ENCODE peak calls at places on chromosomes 6 and 20, in eight cellular contexts. O is lower lobe of right lung, D is GM12865, H is tibial artery, E is Peyer's patch, T is GM13976, V is mesothelial cell of epicardium, U is HFFc6. A is an unnamed sample.

GRCh38 chr6:165308926-165309731 is at the start of gene C6orf118:
- DNase-seq in O (peak), D (no peak), H (no peak), E (no peak), T (no peak), V (peak), U (no peak), A (no peak)

GRCh38 chr20:46139243-46139889 is 21.3 kb downstream of the CD40 start:
- DNase-seq in O (no peak), D (no peak), H (no peak), E (no peak), T (no peak), V (no peak), U (no peak), A (no peak)

GRCh38 chr6:42729731-42730130 is 7.3 kb upstream of the PRPH2 start:
- DNase-seq in O (no peak), D (no peak), H (no peak), E (no peak), T (no peak), V (no peak), U (peak), A (no peak)

GRCh38 chr20:59365611-59366284 is 65.3 kb downstream of the EDN3 start:
- DNase-seq in O (no peak), D (no peak), H (no peak), E (no peak), T (no peak), V (no peak), U (no peak), A (no peak)

GRCh38 chr6:166747644-166748595 is 120.9 kb upstream of the RPS6KA2 start:
- DNase-seq in O (no peak), D (no peak), H (no peak), E (no peak), T (no peak), V (no peak), U (no peak), A (no peak)

GRCh38 chr6:110528051-110528929 is 51.9 kb upstream of the SLC22A16 start:
- DNase-seq in O (no peak), D (peak), H (peak), E (no peak), T (peak), V (no peak), U (peak), A (no peak)

GRCh38 chr20:53097371-53097770 is 125.2 kb downstream of the TSHZ2 start:
- DNase-seq in O (no peak), D (no peak), H (peak), E (no peak), T (no peak), V (no peak), U (no peak), A (no peak)

GRCh38 chr20:31695849-31696804 is 26.5 kb downstream of the BCL2L1 start:
- DNase-seq in O (peak), D (no peak), H (peak), E (peak), T (no peak), V (no peak), U (peak), A (peak)

GRCh38 chr20:63846128-63846771 is 15.0 kb upstream of the ABHD16B start:
- DNase-seq in O (no peak), D (no peak), H (no peak), E (no peak), T (no peak), V (no peak), U (peak), A (no peak)

GRCh38 chr6:34147906-34148701 is 2.2 kb upstream of the GRM4 start:
- DNase-seq in O (peak), D (no peak), H (no peak), E (no peak), T (no peak), V (no peak), U (no peak), A (no peak)

GRCh38 chr20:44089987-44090674 is 96.9 kb downstream of the JPH2 start:
- DNase-seq in O (no peak), D (peak), H (peak), E (no peak), T (no peak), V (no peak), U (peak), A (peak)

GRCh38 chr20:64044484-64045247 is 4.8 kb downstream of the SOX18 start:
- DNase-seq in O (no peak), D (no peak), H (no peak), E (no peak), T (no peak), V (no peak), U (peak), A (no peak)

GRCh38 chr20:21301940-21302644 is 1.0 kb upstream of the XRN2 start:
- DNase-seq in O (no peak), D (no peak), H (no peak), E (no peak), T (no peak), V (no peak), U (no peak), A (no peak)

GRCh38 chr6:137717074-137718073 is 149.7 kb upstream of the TNFAIP3 start:
- DNase-seq in O (no peak), D (peak), H (no peak), E (no peak), T (no peak), V (no peak), U (no peak), A (no peak)

GRCh38 chr6:114024746-114025145 is 53.8 kb upstream of the HDAC2 start:
- DNase-seq in O (no peak), D (no peak), H (no peak), E (no peak), T (no peak), V (no peak), U (no peak), A (no peak)

GRCh38 chr6:26611599-26611998 is 14.8 kb downstream of the ABT1 start:
- DNase-seq in O (no peak), D (no peak), H (no peak), E (no peak), T (no peak), V (no peak), U (no peak), A (no peak)

GRCh38 chr6:15399651-15400470 is 154.0 kb downstream of the JARID2 start:
- DNase-seq in O (peak), D (no peak), H (peak), E (no peak), T (no peak), V (peak), U (peak), A (no peak)

GRCh38 chr20:10119336-10119735 is 84.5 kb downstream of the ANKEF1 start:
- DNase-seq in O (no peak), D (no peak), H (no peak), E (no peak), T (no peak), V (no peak), U (no peak), A (no peak)

GRCh38 chr6:5660772-5661171 is 346.0 kb downstream of the NRN1 start:
- DNase-seq in O (no peak), D (no peak), H (no peak), E (no peak), T (no peak), V (no peak), U (no peak), A (no peak)

GRCh38 chr6:43887906-43888683 is 118.1 kb downstream of the VEGFA start:
- DNase-seq in O (no peak), D (no peak), H (no peak), E (no peak), T (no peak), V (no peak), U (no peak), A (no peak)

GRCh38 chr6:125906158-125906998 is 50.2 kb upstream of the HINT3 start:
- DNase-seq in O (peak), D (peak), H (no peak), E (peak), T (peak), V (no peak), U (peak), A (no peak)

GRCh38 chr20:33606114-33606771 is 55.9 kb upstream of the C20orf144 start:
- DNase-seq in O (no peak), D (peak), H (no peak), E (no peak), T (peak), V (no peak), U (no peak), A (no peak)

GRCh38 chr6:31139599-31139998 is 733 bp upstream of the PSORS1C2 start:
- DNase-seq in O (no peak), D (no peak), H (no peak), E (no peak), T (no peak), V (no peak), U (no peak), A (no peak)

GRCh38 chr20:40718214-40718949 is 29.3 kb upstream of the MAFB start:
- DNase-seq in O (no peak), D (no peak), H (no peak), E (no peak), T (no peak), V (no peak), U (no peak), A (no peak)

GRCh38 chr6:65760285-65760684 is 53.3 kb upstream of the EYS start:
- DNase-seq in O (no peak), D (no peak), H (no peak), E (no peak), T (no peak), V (no peak), U (no peak), A (no peak)

GRCh38 chr6:127841811-127842210 is 59.0 kb downstream of the THEMIS start:
- DNase-seq in O (no peak), D (no peak), H (no peak), E (no peak), T (no peak), V (no peak), U (no peak), A (no peak)

GRCh38 chr6:170250451-170250850 is 40.4 kb downstream of the DLL1 start:
- DNase-seq in O (no peak), D (no peak), H (no peak), E (no peak), T (no peak), V (no peak), U (no peak), A (no peak)

GRCh38 chr20:37584238-37584807 is 56.6 kb upstream of the BLCAP start:
- DNase-seq in O (no peak), D (no peak), H (no peak), E (no peak), T (no peak), V (no peak), U (no peak), A (no peak)

GRCh38 chr20:4546786-4547185 is 174.9 kb upstream of the PRND start:
- DNase-seq in O (no peak), D (no peak), H (no peak), E (no peak), T (no peak), V (no peak), U (peak), A (no peak)

GRCh38 chr6:158717341-158718328 is 67.8 kb downstream of the SYTL3 start:
- DNase-seq in O (no peak), D (peak), H (no peak), E (no peak), T (peak), V (no peak), U (no peak), A (no peak)

GRCh38 chr20:19492937-19493336 is 265.1 kb upstream of the RIN2 start:
- DNase-seq in O (no peak), D (no peak), H (no peak), E (no peak), T (no peak), V (no peak), U (no peak), A (no peak)

GRCh38 chr6:55182016-55182650 is 7.8 kb downstream of the HCRTR2 start:
- DNase-seq in O (no peak), D (peak), H (no peak), E (no peak), T (no peak), V (no peak), U (no peak), A (no peak)

GRCh38 chr6:123829302-123829953 is 25.8 kb downstream of the NKAIN2 start:
- DNase-seq in O (no peak), D (no peak), H (no peak), E (no peak), T (no peak), V (no peak), U (no peak), A (no peak)

GRCh38 chr6:73236147-73236750 is 11.0 kb upstream of the KHDC1L start:
- DNase-seq in O (no peak), D (no peak), H (no peak), E (no peak), T (no peak), V (no peak), U (peak), A (no peak)

GRCh38 chr20:14335122-14335521 is 2.3 kb downstream of the FLRT3 start:
- DNase-seq in O (no peak), D (no peak), H (no peak), E (no peak), T (no peak), V (no peak), U (no peak), A (no peak)

GRCh38 chr20:14332796-14333345 is 4.5 kb downstream of the FLRT3 start:
- DNase-seq in O (no peak), D (no peak), H (no peak), E (no peak), T (no peak), V (no peak), U (no peak), A (no peak)

GRCh38 chr20:14336667-14337066 is 745 bp downstream of the FLRT3 start:
- DNase-seq in O (no peak), D (peak), H (no peak), E (no peak), T (no peak), V (no peak), U (no peak), A (no peak)

GRCh38 chr20:14333734-14334133 is 3.7 kb downstream of the FLRT3 start:
- DNase-seq in O (no peak), D (peak), H (no peak), E (no peak), T (no peak), V (no peak), U (no peak), A (no peak)

DNA sequence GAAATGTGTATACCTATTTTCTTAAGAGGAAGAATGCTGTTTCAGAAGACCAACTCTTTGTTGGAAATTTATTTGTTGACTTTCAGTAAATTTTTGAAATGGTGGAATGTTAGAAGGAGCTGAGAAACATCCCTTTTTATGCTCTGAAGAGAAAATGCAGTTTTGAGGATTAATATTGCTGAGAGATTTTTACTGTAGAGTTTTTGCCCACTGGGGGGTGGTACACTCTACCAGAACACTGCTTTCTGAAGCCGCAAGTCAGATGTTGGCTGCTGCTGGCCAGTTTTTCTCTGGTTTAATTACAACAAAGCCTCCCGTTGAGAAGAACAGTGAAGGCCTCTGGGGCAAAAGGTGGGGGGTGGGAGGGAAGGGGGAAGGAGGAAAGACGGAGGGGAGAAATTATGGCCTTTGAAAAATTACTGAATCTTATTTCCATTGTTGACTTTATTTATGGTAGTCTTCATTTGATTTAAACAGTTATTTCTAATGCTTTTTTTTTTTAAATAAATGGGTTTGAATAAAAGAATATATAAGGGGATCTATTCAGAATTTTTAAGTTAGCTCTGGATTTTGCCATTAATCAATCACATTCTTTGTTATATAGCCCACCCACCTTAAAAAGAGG is 3.0 kb downstream of the FLRT3 start:
- DNase-seq in O (no peak), D (peak), H (no peak), E (no peak), T (no peak), V (no peak), U (no peak), A (no peak)
- TF ChIP-seq CTCF in O (peak), D (peak), H (no peak), E (peak), T (no peak), V (peak), U (no peak), A (no peak)

DNA sequence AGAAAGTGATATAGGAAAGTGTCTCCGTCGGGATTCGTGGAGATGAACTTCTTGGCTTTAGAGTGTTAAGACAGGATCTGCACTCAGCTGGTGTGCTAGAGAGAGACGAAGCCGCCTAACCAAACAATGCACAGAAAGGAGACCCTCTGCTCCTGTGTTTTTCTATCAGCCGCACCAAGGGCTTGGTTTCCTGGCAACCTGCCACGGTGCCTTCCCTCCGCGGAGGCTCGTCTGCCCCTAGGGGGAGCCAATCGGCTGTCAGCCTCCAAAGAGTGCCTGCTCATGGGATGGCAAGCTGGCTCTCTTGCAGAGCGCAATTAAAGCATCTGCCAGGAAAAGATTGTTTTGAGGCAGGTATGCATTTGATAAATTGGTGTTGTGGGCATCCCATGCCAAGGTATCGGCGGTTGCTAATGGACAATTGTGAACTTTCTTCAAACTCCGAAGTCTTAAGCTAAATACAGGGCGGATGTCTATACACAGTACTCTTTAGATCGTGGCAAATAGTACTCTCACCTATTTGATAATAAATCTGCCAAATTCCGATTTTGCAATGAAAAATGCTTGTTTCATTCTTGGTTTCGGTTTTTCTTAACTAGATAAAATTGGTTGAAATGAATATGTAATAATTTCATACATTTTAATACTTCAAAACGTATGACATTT is 603.3 kb downstream of the RNF144B start:
- DNase-seq in O (peak), D (peak), H (no peak), E (peak), T (peak), V (peak), U (peak), A (peak)
- TF ChIP-seq CTCF in O (peak), D (peak), H (peak), E (peak), T (peak), V (peak), U (peak), A (peak)

GRCh38 chr6:67003844-67004243 is 1296.8 kb upstream of the EYS start:
- DNase-seq in O (no peak), D (no peak), H (no peak), E (no peak), T (no peak), V (no peak), U (no peak), A (no peak)

GRCh38 chr6:67009818-67010217 is 1302.8 kb upstream of the EYS start:
- DNase-seq in O (no peak), D (no peak), H (no peak), E (no peak), T (no peak), V (no peak), U (no peak), A (no peak)
- TF ChIP-seq CTCF in O (no peak), D (no peak), H (no peak), E (no peak), T (no peak), V (no peak), U (no peak), A (no peak)

GRCh38 chr6:2714359-2714895 is 36.3 kb downstream of the MYLK4 start:
- DNase-seq in O (no peak), D (no peak), H (no peak), E (no peak), T (no peak), V (no peak), U (peak), A (no peak)

GRCh38 chr6:2710412-2710811 is 40.3 kb downstream of the MYLK4 start:
- DNase-seq in O (no peak), D (no peak), H (no peak), E (no peak), T (no peak), V (no peak), U (no peak), A (no peak)

GRCh38 chr6:2715737-2716136 is 35.0 kb downstream of the MYLK4 start:
- DNase-seq in O (no peak), D (no peak), H (no peak), E (peak), T (no peak), V (no peak), U (no peak), A (no peak)

GRCh38 chr6:2712102-2712501 is 38.6 kb downstream of the MYLK4 start:
- DNase-seq in O (no peak), D (no peak), H (no peak), E (no peak), T (no peak), V (no peak), U (no peak), A (no peak)

GRCh38 chr6:2713473-2714358 is 37.0 kb downstream of the MYLK4 start:
- DNase-seq in O (no peak), D (no peak), H (no peak), E (no peak), T (no peak), V (no peak), U (no peak), A (no peak)
- TF ChIP-seq CTCF in O (no peak), D (no peak), H (no peak), E (no peak), T (no peak), V (no peak), U (peak), A (no peak)

DNA sequence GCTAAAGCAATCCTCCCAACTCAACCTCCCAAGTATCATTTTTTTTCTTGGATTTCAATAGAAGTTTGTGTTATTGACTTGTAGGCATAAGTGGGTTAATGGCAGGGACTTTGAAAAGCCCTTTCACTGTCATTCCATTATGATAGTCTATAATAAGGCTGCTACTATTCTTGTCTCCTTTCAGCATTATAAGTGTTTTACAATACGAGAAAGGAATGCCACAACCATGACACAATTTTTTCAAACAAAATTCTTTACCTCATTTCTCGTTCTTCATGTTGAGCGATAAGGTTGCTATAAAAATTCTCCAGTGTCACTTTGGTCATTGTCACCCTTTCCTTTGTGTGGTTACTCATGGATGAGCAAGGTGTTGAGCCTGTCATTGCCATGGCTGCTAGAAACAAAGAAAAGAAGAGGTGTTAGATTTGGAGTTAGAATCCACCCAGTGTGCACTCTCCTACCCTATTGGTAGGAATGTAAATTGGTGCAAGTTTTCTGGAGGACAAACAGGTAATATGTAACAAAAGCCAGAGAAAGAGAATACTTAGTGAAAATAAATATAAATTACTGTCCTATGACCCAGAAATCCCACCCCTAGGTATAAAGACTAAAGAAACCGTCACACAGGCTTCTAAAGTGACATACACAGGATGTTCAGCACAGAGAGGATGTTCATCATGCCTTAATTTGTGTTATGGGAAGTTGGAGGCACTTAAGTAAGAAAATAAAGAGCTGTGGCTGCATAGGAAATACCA is 7.3 kb downstream of the STK38 start:
- DNase-seq in O (no peak), D (no peak), H (no peak), E (no peak), T (no peak), V (no peak), U (no peak), A (no peak)
- TF ChIP-seq CTCF in O (no peak), D (no peak), H (no peak), E (no peak), T (no peak), V (no peak), U (peak), A (no peak)

GRCh38 chr6:29731281-29731680 is 8.0 kb downstream of the HLA-F start:
- DNase-seq in O (no peak), D (no peak), H (no peak), E (no peak), T (no peak), V (no peak), U (no peak), A (no peak)
- TF ChIP-seq CTCF in O (no peak), D (no peak), H (no peak), E (no peak), T (no peak), V (no peak), U (no peak), A (no peak)

GRCh38 chr6:24257282-24257681 is 100.6 kb downstream of the DCDC2 start:
- DNase-seq in O (no peak), D (no peak), H (no peak), E (no peak), T (no peak), V (no peak), U (no peak), A (no peak)
- TF ChIP-seq CTCF in O (no peak), D (no peak), H (no peak), E (no peak), T (no peak), V (no peak), U (no peak), A (no peak)